ENCODE peak calls at places on chromosomes 2 and 18, in seven cellular contexts. U, C, S, Y, D, X and Q are unnamed samples. For H3K4me1, the result is how much of the 10 kb centered on the place peaks cover.

GRCh38 chr2:149507933-149508332 is 79.6 kb downstream of the MMADHC start:
- DNase-seq in Y (no peak), X (no peak), C (no peak), U (no peak), S (no peak), D (no peak), Q (no peak)

GRCh38 chr2:188789951-188790350 is 184.2 kb upstream of the COL3A1 start:
- DNase-seq in U (no peak), C (no peak), X (no peak), Y (no peak), D (no peak), S (no peak), Q (no peak)

GRCh38 chr2:239684271-239684670 is 283.5 kb upstream of the HDAC4 start:
- DNase-seq in D (no peak), U (no peak), X (no peak), Y (peak), C (no peak), S (no peak), Q (no peak)

GRCh38 chr2:71554028-71554705 is 100.8 kb downstream of the DYSF start:
- DNase-seq in X (no peak), Y (no peak), U (no peak), S (no peak), C (no peak), D (no peak), Q (no peak)

GRCh38 chr2:185279999-185280398 is 458.6 kb upstream of the FSIP2 start:
- DNase-seq in S (no peak), U (no peak), D (no peak), Y (no peak), C (peak), X (no peak), Q (no peak)

GRCh38 chr18:79517322-79517721 is 121.6 kb downstream of the NFATC1 start:
- DNase-seq in X (no peak), S (no peak), Y (peak), D (no peak), C (no peak), U (no peak), Q (no peak)

GRCh38 chr2:150698016-150698661 is 210.7 kb upstream of the RND3 start:
- DNase-seq in S (no peak), Y (no peak), X (no peak), U (no peak), C (peak), D (no peak), Q (no peak)

GRCh38 chr2:136238552-136239346 is 120.8 kb upstream of the CXCR4 start:
- DNase-seq in S (no peak), U (no peak), Y (peak), X (peak), C (peak), D (no peak), Q (no peak)

GRCh38 chr18:52077251-52077983 is 262.6 kb upstream of the DCC start:
- DNase-seq in U (no peak), Y (no peak), S (no peak), C (no peak), X (no peak), D (no peak), Q (no peak)

GRCh38 chr18:39976771-39977170 is 1978.3 kb upstream of the PIK3C3 start:
- DNase-seq in Y (no peak), X (no peak), C (no peak), U (no peak), D (no peak), S (no peak), Q (no peak)

GRCh38 chr2:205539603-205540002 is 142.7 kb upstream of the NRP2 start:
- DNase-seq in X (no peak), C (no peak), U (no peak), Y (no peak), S (no peak), D (no peak), Q (no peak)
- TF ChIP-seq CTCF in X (no peak), C (no peak), U (no peak), Y (peak), S (no peak), D (no peak), Q (no peak)

DNA sequence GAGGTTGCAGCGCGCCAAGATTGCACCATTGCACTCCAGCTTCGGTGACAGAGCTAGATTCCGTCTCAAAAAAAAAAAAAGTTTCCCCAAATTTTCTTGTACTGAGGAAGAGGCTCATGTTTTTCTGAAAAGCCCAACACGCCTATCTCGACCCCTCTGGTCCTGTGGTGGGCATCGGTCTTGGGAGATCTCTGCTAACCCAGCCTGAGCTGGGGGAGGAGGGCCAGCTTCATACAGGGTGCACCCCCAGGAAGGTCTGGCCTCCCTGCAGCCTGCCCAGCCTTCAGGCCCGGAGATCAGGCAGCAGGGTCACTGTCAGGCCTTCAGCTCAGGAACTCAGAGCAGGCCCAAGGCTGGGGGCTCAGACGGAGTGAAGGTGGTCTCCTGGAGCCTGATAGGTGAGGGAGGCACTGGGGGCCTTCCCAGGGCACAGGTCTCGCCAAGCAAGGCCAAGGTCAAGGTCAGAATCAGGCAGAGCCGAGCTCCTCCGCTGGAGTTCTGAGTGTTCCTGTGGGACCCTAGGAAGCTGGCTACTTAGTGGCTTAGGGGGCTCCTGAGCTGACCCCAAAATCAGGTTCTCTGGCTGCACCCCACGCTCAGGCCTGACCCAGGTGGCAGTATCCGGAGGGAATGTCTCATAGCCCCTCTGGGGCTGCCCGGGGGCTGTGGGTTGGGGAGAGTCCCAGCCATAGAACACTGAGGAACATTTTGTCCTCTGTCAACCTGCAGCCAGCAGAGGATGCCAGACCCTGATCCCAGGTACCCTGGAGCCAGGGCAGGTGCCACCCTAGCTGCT is 37.9 kb upstream of the SMAD7 start:
- DNase-seq in Y (peak), S (no peak), X (no peak), C (no peak), U (no peak), D (no peak), Q (no peak)
- H3K4me1 ChIP-seq in Y (under half), S (under half), X (under half), C (under half), U (under half), D (under half), Q (under half)

GRCh38 chr18:213505-213904 is 54.3 kb downstream of the THOC1 start:
- DNase-seq in Y (no peak), X (no peak), C (no peak), U (no peak), D (no peak), S (no peak), Q (no peak)

GRCh38 chr18:210780-211179 is 52.4 kb downstream of the USP14 start:
- DNase-seq in Y (peak), C (no peak), S (no peak), D (no peak), U (no peak), X (no peak), Q (no peak)

GRCh38 chr18:211582-211981 is 53.2 kb downstream of the USP14 start:
- DNase-seq in U (no peak), D (no peak), X (no peak), Y (no peak), C (no peak), S (no peak), Q (no peak)

GRCh38 chr18:213977-214376 is 53.9 kb downstream of the THOC1 start:
- DNase-seq in Y (no peak), X (no peak), D (no peak), C (no peak), U (no peak), S (no peak), Q (no peak)

GRCh38 chr18:212780-213179 is 54.4 kb downstream of the USP14 start:
- DNase-seq in S (no peak), Y (no peak), X (no peak), D (no peak), U (peak), C (no peak), Q (no peak)
- TF ChIP-seq CTCF in S (no peak), Y (peak), X (no peak), D (no peak), U (no peak), C (peak), Q (no peak)

GRCh38 chr2:101109451-101110140 is 41.6 kb downstream of the TBC1D8 start:
- DNase-seq in X (no peak), D (peak), C (no peak), S (peak), Y (no peak), U (no peak), Q (peak)

GRCh38 chr2:101105654-101106053 is 45.5 kb downstream of the TBC1D8 start:
- DNase-seq in D (no peak), S (no peak), C (no peak), Y (no peak), U (no peak), X (no peak), Q (no peak)

GRCh38 chr2:101108357-101108756 is 42.8 kb downstream of the TBC1D8 start:
- DNase-seq in U (no peak), S (no peak), Y (no peak), D (no peak), X (no peak), C (no peak), Q (peak)

GRCh38 chr2:101106453-101107181 is 44.6 kb downstream of the TBC1D8 start:
- DNase-seq in C (peak), U (no peak), D (no peak), X (no peak), Y (no peak), S (no peak), Q (no peak)

GRCh38 chr2:101107246-101107645 is 43.9 kb downstream of the TBC1D8 start:
- DNase-seq in X (no peak), C (no peak), U (no peak), Y (no peak), S (no peak), D (no peak), Q (no peak)
- H3K4me1 ChIP-seq in X (under half), C (under half), U (under half), Y (under half), S (under half), D (under half), Q (half or more)

GRCh38 chr18:42141439-42141838 is 186.4 kb downstream of the PIK3C3 start:
- DNase-seq in S (no peak), U (no peak), X (no peak), C (peak), D (no peak), Y (peak), Q (no peak)
- TF ChIP-seq CTCF in S (no peak), U (no peak), X (no peak), C (no peak), D (no peak), Y (peak), Q (no peak)